ENCODE peak calls at places on chromosome 4, in six cellular contexts. X is uterus, R is GM23338, J is body of pancreas, G is stomach, N is GM23248. V is an unnamed sample. For H3K4me1, the result is how much of the 10 kb centered on the place peaks cover.

GRCh38 chr4:53476232-53477037 is 99.0 kb downstream of the FIP1L1 start:
- DNase-seq in X (no peak), R (peak), J (no peak), G (no peak), N (peak), V (no peak)

GRCh38 chr4:14167876-14168510 is 540.5 kb upstream of the BOD1L1 start:
- DNase-seq in X (no peak), R (no peak), J (no peak), G (no peak), N (peak), V (no peak)

GRCh38 chr4:143489116-143489515 is 24.4 kb upstream of the SMARCA5 start:
- DNase-seq in X (no peak), R (no peak), J (no peak), G (no peak), N (peak), V (no peak)

GRCh38 chr4:16608611-16609125 is 289.8 kb downstream of the LDB2 start:
- DNase-seq in X (no peak), R (no peak), J (no peak), G (no peak), N (no peak), V (no peak)

GRCh38 chr4:137621056-137621455 is 88.8 kb upstream of the PCDH18 start:
- DNase-seq in X (no peak), R (no peak), J (no peak), G (no peak), N (no peak), V (no peak)

GRCh38 chr4:159600102-159600501 is 497.2 kb downstream of the RAPGEF2 start:
- DNase-seq in X (no peak), R (no peak), J (no peak), G (no peak), N (no peak), V (no peak)

GRCh38 chr4:73721901-73722300 is 18.5 kb upstream of the CXCL8 start:
- DNase-seq in X (no peak), R (no peak), J (no peak), G (no peak), N (peak), V (no peak)

GRCh38 chr4:66972087-66972486 is 573.2 kb downstream of the CENPC start:
- DNase-seq in X (no peak), R (peak), J (no peak), G (no peak), N (no peak), V (no peak)

GRCh38 chr4:114807759-114808404 is 209.3 kb downstream of the UGT8 start:
- DNase-seq in X (no peak), R (peak), J (peak), G (peak), N (peak), V (peak)

GRCh38 chr4:15434086-15434485 is 6.3 kb downstream of the C1QTNF7 start:
- DNase-seq in X (no peak), R (no peak), J (no peak), G (no peak), N (peak), V (no peak)

GRCh38 chr4:168200685-168201084 is 108.3 kb downstream of the ANXA10 start:
- DNase-seq in X (no peak), R (no peak), J (no peak), G (no peak), N (no peak), V (no peak)

GRCh38 chr4:158033416-158033863 is 139.4 kb downstream of the GASK1B start:
- DNase-seq in X (no peak), R (no peak), J (peak), G (no peak), N (peak), V (no peak)

GRCh38 chr4:76200771-76201224 is 12.8 kb downstream of the SCARB2 start:
- DNase-seq in X (no peak), R (no peak), J (peak), G (no peak), N (no peak), V (no peak)

GRCh38 chr4:148443550-148444295 is 1.5 kb upstream of the NR3C2 start:
- DNase-seq in X (peak), R (peak), J (peak), G (peak), N (peak), V (peak)

GRCh38 chr4:1293981-1294380 is 4.3 kb downstream of the MAEA start:
- DNase-seq in X (no peak), R (no peak), J (peak), G (peak), N (no peak), V (no peak)
- H3K4me1 ChIP-seq in X (under half), R (under half), J (under half), G (half or more), N (under half), V (under half)

GRCh38 chr4:77701111-77701510 is 95.5 kb downstream of the CXCL13 start:
- DNase-seq in X (no peak), R (no peak), J (no peak), G (no peak), N (no peak), V (no peak)

GRCh38 chr4:77697860-77698599 is 92.4 kb downstream of the CXCL13 start:
- DNase-seq in X (no peak), R (peak), J (peak), G (peak), N (peak), V (no peak)

GRCh38 chr4:77695769-77696168 is 90.1 kb downstream of the CXCL13 start:
- DNase-seq in X (no peak), R (no peak), J (no peak), G (no peak), N (peak), V (no peak)

GRCh38 chr4:77699731-77700210 is 94.2 kb downstream of the CXCL13 start:
- DNase-seq in X (no peak), R (peak), J (no peak), G (no peak), N (peak), V (no peak)
- H3K27ac ChIP-seq in X (no peak), R (peak), J (no peak), G (no peak), N (no peak), V (no peak)

DNA sequence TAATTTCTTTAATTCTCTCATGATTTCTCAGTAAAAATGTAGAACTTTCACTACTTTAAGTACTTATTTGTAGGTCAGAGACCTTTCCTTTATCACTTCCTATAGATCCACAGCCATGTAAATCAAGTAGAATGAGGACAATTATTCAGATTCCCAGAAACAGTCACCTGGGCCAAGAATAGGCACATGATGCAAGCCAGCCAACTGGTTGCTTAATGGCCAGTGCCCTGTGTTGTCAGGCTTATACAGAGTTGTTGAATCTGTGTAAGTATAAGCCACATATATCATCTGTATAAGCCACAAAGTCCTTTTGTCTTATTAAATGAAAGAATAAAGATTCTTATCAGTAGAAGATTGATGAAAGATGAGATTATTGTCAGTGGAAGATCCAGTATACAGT is 5.2 kb downstream of the BANK1 start:
- DNase-seq in X (no peak), R (peak), J (no peak), G (no peak), N (no peak), V (no peak)
- H3K4me1 ChIP-seq in X (under half), R (under half), J (under half), G (under half), N (under half), V (under half)

GRCh38 chr4:107900508-107900907 is 30.8 kb upstream of the CYP2U1 start:
- DNase-seq in X (no peak), R (no peak), J (no peak), G (no peak), N (no peak), V (no peak)
- H3K27ac ChIP-seq in X (peak), R (no peak), J (no peak), G (no peak), N (no peak), V (no peak)

GRCh38 chr4:781493-782216 is 44.3 kb downstream of the CPLX1 start:
- DNase-seq in X (peak), R (peak), J (peak), G (peak), N (peak), V (peak)
- H3K4me1 ChIP-seq in X (under half), R (under half), J (half or more), G (half or more), N (under half), V (under half)

DNA sequence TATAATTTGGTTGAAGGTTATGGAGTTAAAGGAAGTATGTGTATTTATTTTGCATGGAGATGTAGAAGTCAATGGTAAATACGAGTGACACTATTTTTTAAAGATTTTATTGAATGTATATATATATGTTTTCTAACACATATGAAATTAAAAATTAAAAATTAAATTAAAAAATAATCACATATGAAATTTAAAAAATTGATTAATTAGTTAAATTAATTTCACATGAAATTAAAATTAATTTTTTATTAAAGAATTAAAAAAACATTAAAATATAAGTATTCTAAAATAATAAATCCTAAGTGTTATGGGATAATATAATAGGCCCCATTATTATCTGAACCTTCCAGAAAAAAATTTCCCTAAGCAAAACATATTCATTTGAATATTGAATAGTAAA is 1163.5 kb downstream of the ARAP2 start:
- DNase-seq in X (no peak), R (no peak), J (no peak), G (no peak), N (no peak), V (no peak)
- H3K27ac ChIP-seq in X (no peak), R (no peak), J (no peak), G (no peak), N (no peak), V (no peak)

GRCh38 chr4:139552908-139553307 is 3.1 kb downstream of the SETD7 start:
- DNase-seq in X (no peak), R (no peak), J (no peak), G (no peak), N (no peak), V (no peak)
- H3K4me1 ChIP-seq in X (under half), R (under half), J (under half), G (half or more), N (under half), V (under half)

V was measured in CD4-positive, CD25-positive, alpha-beta regulatory T cell.